ENCODE peak calls at places on chromosome 21, in seven cellular contexts. One of them, this sample, is unnamed.

GRCh38 chr21:46009951-46010655 is 28.5 kb downstream of the COL6A1 start:
- DNase-seq in colonic mucosa: peak; percentile 13
- DNase-seq in psoas muscle: no peak
- DNase-seq in right lobe of liver: peak; percentile 34
- DNase-seq in SJSA1: no peak
- DNase-seq in amniotic epithelial cell: no peak
- DNase-seq in fibroblast of pulmonary artery: no peak
- DNase-seq in this sample: no peak

GRCh38 chr21:21247441-21247840 is 249.2 kb downstream of the NCAM2 start:
- DNase-seq in colonic mucosa: no peak
- DNase-seq in right lobe of liver: no peak
- DNase-seq in SJSA1: no peak
- DNase-seq in amniotic epithelial cell: peak; percentile 17
- DNase-seq in psoas muscle: no peak
- DNase-seq in fibroblast of pulmonary artery: no peak
- DNase-seq in this sample: peak; percentile 25

GRCh38 chr21:45328198-45329087 is 40.7 kb upstream of the POFUT2 start:
- DNase-seq in amniotic epithelial cell: no peak
- DNase-seq in fibroblast of pulmonary artery: no peak
- DNase-seq in right lobe of liver: peak; percentile 59
- DNase-seq in SJSA1: no peak
- DNase-seq in psoas muscle: peak; percentile 11
- DNase-seq in colonic mucosa: no peak
- DNase-seq in this sample: no peak

GRCh38 chr21:31005019-31005418 is 33.3 kb downstream of the KRTAP19-8 start:
- DNase-seq in fibroblast of pulmonary artery: no peak
- DNase-seq in right lobe of liver: no peak
- DNase-seq in SJSA1: no peak
- DNase-seq in psoas muscle: no peak
- DNase-seq in colonic mucosa: no peak
- DNase-seq in amniotic epithelial cell: no peak
- DNase-seq in this sample: no peak

GRCh38 chr21:36813071-36813470 is 114.2 kb downstream of the SIM2 start:
- DNase-seq in amniotic epithelial cell: no peak
- DNase-seq in SJSA1: no peak
- DNase-seq in right lobe of liver: no peak
- DNase-seq in fibroblast of pulmonary artery: peak; percentile 56
- DNase-seq in psoas muscle: no peak
- DNase-seq in colonic mucosa: no peak
- DNase-seq in this sample: no peak

GRCh38 chr21:35990609-35991008 is 69.7 kb downstream of the SETD4 start:
- DNase-seq in amniotic epithelial cell: no peak
- DNase-seq in right lobe of liver: no peak
- DNase-seq in fibroblast of pulmonary artery: no peak
- DNase-seq in SJSA1: no peak
- DNase-seq in colonic mucosa: no peak
- DNase-seq in psoas muscle: no peak
- DNase-seq in this sample: no peak

GRCh38 chr21:16579538-16579937 is 849.8 kb downstream of the USP25 start:
- DNase-seq in SJSA1: peak; percentile 22
- DNase-seq in psoas muscle: no peak
- DNase-seq in fibroblast of pulmonary artery: peak; percentile 53
- DNase-seq in colonic mucosa: no peak
- DNase-seq in right lobe of liver: no peak
- DNase-seq in amniotic epithelial cell: no peak
- DNase-seq in this sample: peak; percentile 90

GRCh38 chr21:45853703-45854342 is 127.7 kb upstream of the COL6A1 start:
- DNase-seq in colonic mucosa: no peak
- DNase-seq in psoas muscle: no peak
- DNase-seq in amniotic epithelial cell: no peak
- DNase-seq in right lobe of liver: no peak
- DNase-seq in SJSA1: no peak
- DNase-seq in fibroblast of pulmonary artery: no peak
- DNase-seq in this sample: no peak

GRCh38 chr21:44425307-44425894 is 29.9 kb upstream of the LRRC3 start:
- DNase-seq in right lobe of liver: peak; percentile 56
- DNase-seq in colonic mucosa: no peak
- DNase-seq in SJSA1: no peak
- DNase-seq in amniotic epithelial cell: no peak
- DNase-seq in fibroblast of pulmonary artery: no peak
- DNase-seq in psoas muscle: no peak
- DNase-seq in this sample: no peak

GRCh38 chr21:36125513-36126121 is 9.3 kb upstream of the CBR3 start:
- DNase-seq in right lobe of liver: no peak
- DNase-seq in amniotic epithelial cell: peak; percentile 49
- DNase-seq in psoas muscle: peak; percentile 56
- DNase-seq in fibroblast of pulmonary artery: peak; percentile 74
- DNase-seq in colonic mucosa: peak; percentile 69
- DNase-seq in SJSA1: no peak
- DNase-seq in this sample: peak; percentile 84

GRCh38 chr21:46079357-46080170 is 18.3 kb upstream of the COL6A2 start:
- DNase-seq in colonic mucosa: no peak
- DNase-seq in psoas muscle: peak; percentile 63
- DNase-seq in right lobe of liver: no peak
- DNase-seq in amniotic epithelial cell: no peak
- DNase-seq in fibroblast of pulmonary artery: peak; percentile 62
- DNase-seq in SJSA1: peak; percentile 60
- DNase-seq in this sample: peak; percentile 40

GRCh38 chr21:42722153-42722552 is 68.7 kb downstream of the PDE9A start:
- DNase-seq in psoas muscle: no peak
- DNase-seq in amniotic epithelial cell: no peak
- DNase-seq in fibroblast of pulmonary artery: no peak
- DNase-seq in colonic mucosa: no peak
- DNase-seq in SJSA1: no peak
- DNase-seq in right lobe of liver: no peak
- DNase-seq in this sample: no peak

GRCh38 chr21:31611445-31611844 is 48.0 kb upstream of the SOD1 start:
- DNase-seq in amniotic epithelial cell: no peak
- DNase-seq in right lobe of liver: no peak
- DNase-seq in fibroblast of pulmonary artery: no peak
- DNase-seq in psoas muscle: no peak
- DNase-seq in colonic mucosa: no peak
- DNase-seq in SJSA1: no peak
- DNase-seq in this sample: no peak

GRCh38 chr21:32328595-32328994 is 29.9 kb downstream of the MRAP start:
- DNase-seq in psoas muscle: no peak
- DNase-seq in right lobe of liver: no peak
- DNase-seq in amniotic epithelial cell: peak; percentile 40
- DNase-seq in colonic mucosa: no peak
- DNase-seq in SJSA1: no peak
- DNase-seq in fibroblast of pulmonary artery: peak; percentile 68
- DNase-seq in this sample: no peak

This sample was measured in choroid plexus epithelial cell.